ENCODE peak calls at places on chromosomes 4 and X, in five cellular contexts. W, P, O, H and F are unnamed samples.

GRCh38 chr4:26819478-26819877 is 41.2 kb upstream of the STIM2 start:
- DNase-seq in O (no peak), P (no peak), H (no peak), W (no peak), F (no peak)

GRCh38 chr4:174681723-174682300 is 147.2 kb downstream of the GLRA3 start:
- DNase-seq in O (peak), H (peak), P (peak), W (no peak), F (no peak)

GRCh38 chrX:41180194-41180902 is 95.1 kb downstream of the USP9X start:
- DNase-seq in W (peak), P (peak), H (peak), O (peak), F (peak)

GRCh38 chr4:8765631-8766590 is 105.7 kb downstream of the HMX1 start:
- DNase-seq in P (no peak), H (no peak), O (no peak), W (no peak), F (no peak)

GRCh38 chr4:1236103-1236641 is 12.8 kb downstream of the CTBP1 start:
- DNase-seq in P (no peak), W (no peak), O (no peak), H (no peak), F (no peak)

GRCh38 chr4:124943145-124943889 is 230.8 kb upstream of the ANKRD50 start:
- DNase-seq in H (no peak), W (no peak), P (peak), O (peak), F (no peak)

GRCh38 chrX:72297953-72298730 is 7.6 kb downstream of the CITED1 start:
- DNase-seq in P (no peak), H (no peak), O (peak), W (no peak), F (no peak)

GRCh38 chr4:186105721-186106335 is 1.3 kb downstream of the FAM149A start:
- DNase-seq in P (peak), H (peak), W (no peak), O (no peak), F (no peak)

GRCh38 chr4:42280327-42281095 is 116.8 kb upstream of the SHISA3 start:
- DNase-seq in H (peak), W (peak), O (no peak), P (peak), F (no peak)

GRCh38 chr4:112085156-112086035 is 59.9 kb upstream of the FAM241A start:
- DNase-seq in P (no peak), W (no peak), O (no peak), H (no peak), F (no peak)

GRCh38 chrX:150456466-150456865 is 93.3 kb downstream of the MAMLD1 start:
- DNase-seq in H (no peak), P (no peak), O (peak), W (no peak), F (no peak)

GRCh38 chr4:88623097-88623496 is 30.8 kb downstream of the HERC3 start:
- DNase-seq in H (peak), W (no peak), P (peak), O (peak), F (no peak)